ENCODE peak calls at places on chromosome 13, in six cellular contexts. One of them, this sample, is unnamed.

GRCh38 chr13:107835339-107836018 is 379.9 kb downstream of the LIG4 start:
- DNase-seq in gastrocnemius medialis: no peak
- DNase-seq in Peyer's patch: no peak
- DNase-seq in HCT116: no peak
- DNase-seq in heart left ventricle: no peak
- DNase-seq in testis: no peak
- DNase-seq in this sample: no peak

GRCh38 chr13:38381840-38382239 is 32.2 kb downstream of the UFM1 start:
- DNase-seq in gastrocnemius medialis: no peak
- DNase-seq in Peyer's patch: no peak
- DNase-seq in HCT116: no peak
- DNase-seq in heart left ventricle: peak; percentile 10
- DNase-seq in testis: no peak
- DNase-seq in this sample: no peak

GRCh38 chr13:48573213-48573612 is 40.3 kb upstream of the RCBTB2 start:
- DNase-seq in gastrocnemius medialis: no peak
- DNase-seq in Peyer's patch: no peak
- DNase-seq in HCT116: no peak
- DNase-seq in heart left ventricle: no peak
- DNase-seq in testis: no peak
- DNase-seq in this sample: no peak

GRCh38 chr13:103757361-103757760 is 691.1 kb upstream of the SLC10A2 start:
- DNase-seq in gastrocnemius medialis: no peak
- DNase-seq in Peyer's patch: no peak
- DNase-seq in HCT116: no peak
- DNase-seq in heart left ventricle: no peak
- DNase-seq in testis: no peak
- DNase-seq in this sample: no peak

GRCh38 chr13:93004919-93005318 is 221.7 kb upstream of the GPC6 start:
- DNase-seq in gastrocnemius medialis: no peak
- DNase-seq in Peyer's patch: no peak
- DNase-seq in HCT116: no peak
- DNase-seq in heart left ventricle: no peak
- DNase-seq in testis: no peak
- DNase-seq in this sample: no peak

GRCh38 chr13:29704648-29705047 is 109.2 kb upstream of the SLC7A1 start:
- DNase-seq in gastrocnemius medialis: no peak
- DNase-seq in Peyer's patch: no peak
- DNase-seq in HCT116: no peak
- DNase-seq in heart left ventricle: peak; percentile 21
- DNase-seq in testis: no peak
- DNase-seq in this sample: no peak

GRCh38 chr13:27177852-27178251 is 6.2 kb upstream of the USP12 start:
- DNase-seq in gastrocnemius medialis: no peak
- DNase-seq in Peyer's patch: no peak
- DNase-seq in HCT116: no peak
- DNase-seq in heart left ventricle: no peak
- DNase-seq in testis: no peak
- DNase-seq in this sample: no peak

GRCh38 chr13:49690133-49690989 is 925 bp downstream of the EBPL start:
- DNase-seq in gastrocnemius medialis: no peak
- DNase-seq in Peyer's patch: no peak
- DNase-seq in HCT116: no peak
- DNase-seq in heart left ventricle: no peak
- DNase-seq in testis: peak; percentile 32
- DNase-seq in this sample: no peak

GRCh38 chr13:22114630-22115311 is 443.9 kb downstream of the FGF9 start:
- DNase-seq in gastrocnemius medialis: no peak
- DNase-seq in Peyer's patch: no peak
- DNase-seq in HCT116: no peak
- DNase-seq in heart left ventricle: no peak
- DNase-seq in testis: no peak
- DNase-seq in this sample: no peak

GRCh38 chr13:46639033-46639981 is 86.3 kb downstream of the LRCH1 start:
- DNase-seq in gastrocnemius medialis: no peak
- DNase-seq in Peyer's patch: no peak
- DNase-seq in HCT116: no peak
- DNase-seq in heart left ventricle: no peak
- DNase-seq in testis: no peak
- DNase-seq in this sample: no peak

GRCh38 chr13:73061478-73062275 is 2.9 kb downstream of the KLF5 start:
- DNase-seq in gastrocnemius medialis: no peak
- DNase-seq in Peyer's patch: peak; percentile 64
- DNase-seq in HCT116: no peak
- DNase-seq in heart left ventricle: no peak
- DNase-seq in testis: no peak
- DNase-seq in this sample: no peak

GRCh38 chr13:45949161-45949560 is 97.6 kb upstream of the SIAH3 start:
- DNase-seq in gastrocnemius medialis: no peak
- DNase-seq in Peyer's patch: no peak
- DNase-seq in HCT116: no peak
- DNase-seq in heart left ventricle: no peak
- DNase-seq in testis: no peak
- DNase-seq in this sample: no peak

GRCh38 chr13:60857698-60858097 is 460.7 kb downstream of the TDRD3 start:
- DNase-seq in gastrocnemius medialis: no peak
- DNase-seq in Peyer's patch: no peak
- DNase-seq in HCT116: no peak
- DNase-seq in heart left ventricle: no peak
- DNase-seq in testis: no peak
- DNase-seq in this sample: no peak

GRCh38 chr13:97505022-97505421 is 71.1 kb downstream of the RAP2A start:
- DNase-seq in gastrocnemius medialis: no peak
- DNase-seq in Peyer's patch: no peak
- DNase-seq in HCT116: no peak
- DNase-seq in heart left ventricle: no peak
- DNase-seq in testis: no peak
- DNase-seq in this sample: no peak

GRCh38 chr13:114166381-114167131 is 12.5 kb upstream of the CFAP97D2 start:
- DNase-seq in gastrocnemius medialis: no peak
- DNase-seq in Peyer's patch: no peak
- DNase-seq in HCT116: no peak
- DNase-seq in heart left ventricle: peak; percentile 44
- DNase-seq in testis: no peak
- DNase-seq in this sample: peak; percentile 58

GRCh38 chr13:43573361-43573740 is 213.4 kb downstream of the ENOX1 start:
- DNase-seq in gastrocnemius medialis: no peak
- DNase-seq in Peyer's patch: no peak
- DNase-seq in HCT116: no peak
- DNase-seq in heart left ventricle: no peak
- DNase-seq in testis: no peak
- DNase-seq in this sample: no peak

GRCh38 chr13:29436291-29436690 is 159.2 kb downstream of the SLC7A1 start:
- DNase-seq in gastrocnemius medialis: no peak
- DNase-seq in Peyer's patch: no peak
- DNase-seq in HCT116: no peak
- DNase-seq in heart left ventricle: no peak
- DNase-seq in testis: no peak
- DNase-seq in this sample: no peak

GRCh38 chr13:67143544-67144115 is 86.5 kb downstream of the PCDH9 start:
- DNase-seq in gastrocnemius medialis: no peak
- DNase-seq in Peyer's patch: no peak
- DNase-seq in HCT116: no peak
- DNase-seq in heart left ventricle: no peak
- DNase-seq in testis: no peak
- DNase-seq in this sample: no peak

GRCh38 chr13:90680826-90681225 is 666.7 kb upstream of the MIR17HG start:
- DNase-seq in gastrocnemius medialis: no peak
- DNase-seq in Peyer's patch: no peak
- DNase-seq in HCT116: no peak
- DNase-seq in heart left ventricle: no peak
- DNase-seq in testis: no peak
- DNase-seq in this sample: no peak

GRCh38 chr13:45352031-45352430 is 11.0 kb upstream of the TPT1 start:
- DNase-seq in gastrocnemius medialis: no peak
- DNase-seq in Peyer's patch: no peak
- DNase-seq in HCT116: no peak
- DNase-seq in heart left ventricle: no peak
- DNase-seq in testis: no peak
- DNase-seq in this sample: no peak

GRCh38 chr13:94389544-94390351 is 89.7 kb downstream of the DCT start:
- DNase-seq in gastrocnemius medialis: no peak
- DNase-seq in Peyer's patch: no peak
- DNase-seq in HCT116: no peak
- DNase-seq in heart left ventricle: no peak
- DNase-seq in testis: no peak
- DNase-seq in this sample: no peak

DNA sequence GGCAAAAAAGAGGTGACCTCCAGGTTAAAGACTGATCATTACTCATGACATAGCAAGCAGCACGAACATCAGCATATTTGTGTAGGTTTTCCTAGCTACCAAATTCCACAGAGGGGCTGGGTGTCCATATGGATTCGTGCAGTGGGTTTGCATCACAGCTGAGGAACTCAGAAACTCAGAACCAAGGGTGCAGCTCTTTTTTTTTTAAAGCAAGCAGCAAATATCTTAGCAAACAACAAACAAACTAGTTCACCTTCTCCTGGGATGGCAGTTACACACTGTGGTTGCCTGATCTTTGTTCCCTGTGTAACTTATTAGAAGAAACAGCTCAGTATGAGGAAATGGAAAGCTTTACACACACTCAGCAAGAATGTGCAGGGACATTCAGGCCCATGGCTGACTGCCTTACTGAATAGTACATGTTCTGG is 4.1 kb downstream of the NDFIP2 start:
- DNase-seq in gastrocnemius medialis: peak; percentile 5
- DNase-seq in Peyer's patch: peak; percentile 44
- DNase-seq in HCT116: no peak
- DNase-seq in heart left ventricle: no peak
- DNase-seq in testis: no peak
- DNase-seq in this sample: no peak
- H3K4me3 ChIP-seq in gastrocnemius medialis: no peak overlapping the region
- H3K4me3 ChIP-seq in Peyer's patch: no peak overlapping the region
- H3K4me3 ChIP-seq in HCT116: no peak overlapping the region
- H3K4me3 ChIP-seq in heart left ventricle: no peak overlapping the region
- H3K4me3 ChIP-seq in testis: no peak overlapping the region
- H3K4me3 ChIP-seq in this sample: no peak overlapping the region

DNA sequence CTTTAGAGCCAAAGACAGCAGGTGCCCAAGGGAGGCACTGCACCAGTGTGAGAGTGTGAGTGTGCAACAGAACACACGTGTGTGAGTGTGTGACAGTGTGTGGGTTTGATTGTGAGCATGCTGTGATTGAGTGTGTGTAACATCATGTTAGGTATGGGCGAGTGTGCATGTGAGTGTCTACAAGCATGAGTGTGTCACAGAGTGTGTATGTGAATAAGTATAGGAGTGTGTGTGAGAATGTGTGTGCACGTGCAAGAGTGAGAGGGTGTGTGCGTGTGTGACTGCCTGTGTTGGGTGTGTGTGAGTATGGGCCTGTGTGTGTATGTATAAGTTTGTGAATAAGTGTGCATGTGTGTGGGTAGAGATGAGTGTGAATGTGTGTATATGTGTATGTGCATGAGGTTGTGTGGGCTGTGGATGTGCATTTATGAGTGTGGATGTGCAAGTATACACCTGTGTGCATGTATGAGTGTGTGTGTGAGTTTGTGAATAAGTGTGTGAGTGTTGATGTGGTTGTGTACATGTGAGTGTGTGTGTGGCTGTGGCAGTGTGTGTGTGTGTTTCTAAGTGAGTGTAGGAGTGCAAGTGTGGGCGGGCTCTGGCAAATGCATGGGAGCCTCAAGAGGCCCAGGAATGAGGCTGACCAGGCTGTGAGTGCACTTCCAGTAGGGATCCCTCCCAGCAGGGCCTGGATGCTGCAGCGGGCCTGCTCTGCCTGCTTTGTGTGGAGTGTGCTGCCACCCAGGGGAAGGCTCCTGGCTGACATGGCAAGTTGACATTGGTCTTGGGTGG is 198.4 kb downstream of the COL4A1 start:
- DNase-seq in gastrocnemius medialis: peak; percentile 73
- DNase-seq in Peyer's patch: no peak
- DNase-seq in HCT116: peak; percentile 53
- DNase-seq in heart left ventricle: peak; percentile 81
- DNase-seq in testis: peak; percentile 88
- DNase-seq in this sample: peak; percentile 77
- TF ChIP-seq POLR2A in gastrocnemius medialis: no peak
- TF ChIP-seq POLR2A in Peyer's patch: no peak
- TF ChIP-seq POLR2A in HCT116: no peak
- TF ChIP-seq POLR2A in heart left ventricle: no peak
- TF ChIP-seq POLR2A in testis: no peak
- TF ChIP-seq POLR2A in this sample: no peak

GRCh38 chr13:35771898-35772297 is 295.4 kb upstream of the MAB21L1 start:
- DNase-seq in gastrocnemius medialis: no peak
- DNase-seq in Peyer's patch: no peak
- DNase-seq in HCT116: no peak
- DNase-seq in heart left ventricle: no peak
- DNase-seq in testis: no peak
- DNase-seq in this sample: no peak

GRCh38 chr13:35768126-35768525 is 291.6 kb upstream of the MAB21L1 start:
- DNase-seq in gastrocnemius medialis: no peak
- DNase-seq in Peyer's patch: no peak
- DNase-seq in HCT116: no peak
- DNase-seq in heart left ventricle: no peak
- DNase-seq in testis: no peak
- DNase-seq in this sample: no peak

GRCh38 chr13:35769812-35770211 is 293.3 kb upstream of the MAB21L1 start:
- DNase-seq in gastrocnemius medialis: no peak
- DNase-seq in Peyer's patch: no peak
- DNase-seq in HCT116: no peak
- DNase-seq in heart left ventricle: no peak
- DNase-seq in testis: no peak
- DNase-seq in this sample: no peak

GRCh38 chr13:35768551-35768950 is 292.1 kb upstream of the MAB21L1 start:
- DNase-seq in gastrocnemius medialis: no peak
- DNase-seq in Peyer's patch: no peak
- DNase-seq in HCT116: no peak
- DNase-seq in heart left ventricle: no peak
- DNase-seq in testis: no peak
- DNase-seq in this sample: no peak

GRCh38 chr13:35770756-35771291 is 294.3 kb upstream of the MAB21L1 start:
- DNase-seq in gastrocnemius medialis: no peak
- DNase-seq in Peyer's patch: no peak
- DNase-seq in HCT116: no peak
- DNase-seq in heart left ventricle: no peak
- DNase-seq in testis: no peak
- DNase-seq in this sample: no peak
- H3K4me1 ChIP-seq in gastrocnemius medialis: peaks cover 24% of the 10 kb centered on the region
- H3K4me1 ChIP-seq in Peyer's patch: no peaks in the 10 kb centered on the region
- H3K4me1 ChIP-seq in HCT116: no peaks in the 10 kb centered on the region
- H3K4me1 ChIP-seq in heart left ventricle: no peaks in the 10 kb centered on the region
- H3K4me1 ChIP-seq in testis: no peaks in the 10 kb centered on the region
- H3K4me1 ChIP-seq in this sample: no peaks in the 10 kb centered on the region

GRCh38 chr13:75645141-75645540 is 9.0 kb downstream of the LMO7 start:
- DNase-seq in gastrocnemius medialis: no peak
- DNase-seq in Peyer's patch: no peak
- DNase-seq in HCT116: no peak
- DNase-seq in heart left ventricle: no peak
- DNase-seq in testis: no peak
- DNase-seq in this sample: no peak

GRCh38 chr13:75643693-75644092 is 7.6 kb downstream of the LMO7 start:
- DNase-seq in gastrocnemius medialis: no peak
- DNase-seq in Peyer's patch: no peak
- DNase-seq in HCT116: no peak
- DNase-seq in heart left ventricle: no peak
- DNase-seq in testis: no peak
- DNase-seq in this sample: no peak

GRCh38 chr13:75648446-75648845 is 12.3 kb downstream of the LMO7 start:
- DNase-seq in gastrocnemius medialis: no peak
- DNase-seq in Peyer's patch: no peak
- DNase-seq in HCT116: no peak
- DNase-seq in heart left ventricle: no peak
- DNase-seq in testis: no peak
- DNase-seq in this sample: no peak

GRCh38 chr13:75650991-75651390 is 14.9 kb downstream of the LMO7 start:
- DNase-seq in gastrocnemius medialis: no peak
- DNase-seq in Peyer's patch: no peak
- DNase-seq in HCT116: no peak
- DNase-seq in heart left ventricle: no peak
- DNase-seq in testis: no peak
- DNase-seq in this sample: no peak

GRCh38 chr13:75647126-75647784 is 11.1 kb downstream of the LMO7 start:
- DNase-seq in gastrocnemius medialis: no peak
- DNase-seq in Peyer's patch: no peak
- DNase-seq in HCT116: no peak
- DNase-seq in heart left ventricle: no peak
- DNase-seq in testis: no peak
- DNase-seq in this sample: no peak
- H3K4me3 ChIP-seq in gastrocnemius medialis: no peak overlapping the region
- H3K4me3 ChIP-seq in Peyer's patch: no peak overlapping the region
- H3K4me3 ChIP-seq in HCT116: no peak overlapping the region
- H3K4me3 ChIP-seq in heart left ventricle: no peak overlapping the region
- H3K4me3 ChIP-seq in testis: no peak overlapping the region
- H3K4me3 ChIP-seq in this sample: no peak overlapping the region